ENCODE peak calls at places on chromosomes 4 and X, in six cellular contexts. V is dorsolateral prefrontal cortex, S is IMR-90, M is ascending aorta, F is brain microvascular endothelial cell, H is SK-N-SH. E is an unnamed sample.

GRCh38 chr4:138330531-138330930 is 88.4 kb upstream of the SLC7A11 start:
- DNase-seq in V (no peak), S (peak), M (no peak), F (no peak), H (no peak), E (no peak)

GRCh38 chr4:7634611-7635010 is 199.9 kb upstream of the PSAPL1 start:
- DNase-seq in V (no peak), S (no peak), M (no peak), F (no peak), H (no peak), E (no peak)

GRCh38 chrX:48697182-48697727 is 721 bp downstream of the SUV39H1 start:
- DNase-seq in V (no peak), S (no peak), M (no peak), F (no peak), H (no peak), E (no peak)

GRCh38 chr4:76984127-76984526 is 34.6 kb downstream of the SEPTIN11 start:
- DNase-seq in V (no peak), S (peak), M (no peak), F (no peak), H (peak), E (peak)

GRCh38 chr4:88035292-88035691 is 27.9 kb downstream of the PKD2 start:
- DNase-seq in V (no peak), S (no peak), M (no peak), F (no peak), H (no peak), E (no peak)

GRCh38 chr4:110837896-110838450 is 215.1 kb upstream of the PITX2 start:
- DNase-seq in V (no peak), S (no peak), M (no peak), F (no peak), H (no peak), E (no peak)

GRCh38 chrX:74423289-74423985 is 2.1 kb downstream of the SLC16A2 start:
- DNase-seq in V (no peak), S (no peak), M (no peak), F (no peak), H (no peak), E (no peak)

GRCh38 chr4:83731609-83732008 is 195.7 kb downstream of the GPAT3 start:
- DNase-seq in V (no peak), S (no peak), M (no peak), F (peak), H (no peak), E (peak)

GRCh38 chr4:151743894-151744293 is 16.9 kb downstream of the GATB start:
- DNase-seq in V (no peak), S (no peak), M (no peak), F (no peak), H (no peak), E (no peak)

GRCh38 chrX:154730271-154730883 is 20.5 kb downstream of the GAB3 start:
- DNase-seq in V (no peak), S (peak), M (no peak), F (peak), H (no peak), E (peak)

GRCh38 chrX:97000682-97001393 is 117.1 kb downstream of the RPA4 start:
- DNase-seq in V (no peak), S (no peak), M (no peak), F (no peak), H (no peak), E (no peak)

GRCh38 chr4:168699224-168699878 is 202.5 kb downstream of the PALLD start:
- DNase-seq in V (no peak), S (no peak), M (no peak), F (no peak), H (no peak), E (no peak)

GRCh38 chrX:48576108-48576507 is 1.8 kb downstream of the RBM3 start:
- DNase-seq in V (no peak), S (no peak), M (no peak), F (no peak), H (no peak), E (no peak)

GRCh38 chr4:174631901-174632758 is 109.8 kb upstream of the HPGD start:
- DNase-seq in V (no peak), S (peak), M (no peak), F (peak), H (peak), E (peak)

GRCh38 chr4:182318256-182318655 is 75.1 kb downstream of the TENM3 start:
- DNase-seq in V (no peak), S (peak), M (no peak), F (no peak), H (no peak), E (peak)

GRCh38 chr4:151251922-151252321 is 25.0 kb upstream of the PRSS48 start:
- DNase-seq in V (no peak), S (no peak), M (no peak), F (no peak), H (no peak), E (no peak)

GRCh38 chrX:11667286-11667685 is 1.6 kb upstream of the ARHGAP6 start:
- DNase-seq in V (no peak), S (no peak), M (no peak), F (no peak), H (no peak), E (no peak)

GRCh38 chr4:28744066-28744465 is 1883.4 kb downstream of the STIM2 start:
- DNase-seq in V (no peak), S (peak), M (no peak), F (no peak), H (no peak), E (no peak)

GRCh38 chrX:129905787-129906580 is at the start of gene UTP14A:
- DNase-seq in V (peak), S (peak), M (peak), F (peak), H (peak), E (peak)

GRCh38 chr4:4334798-4335520 is 44.9 kb downstream of the ZBTB49 start:
- DNase-seq in V (peak), S (peak), M (no peak), F (peak), H (peak), E (peak)

GRCh38 chr4:140312101-140312500 is 61.3 kb upstream of the SCOC start:
- DNase-seq in V (no peak), S (no peak), M (no peak), F (no peak), H (no peak), E (no peak)

GRCh38 chr4:1927675-1928074 is 56.5 kb downstream of the NSD2 start:
- DNase-seq in V (no peak), S (peak), M (no peak), F (no peak), H (no peak), E (peak)

GRCh38 chrX:99413317-99413716 is 996.8 kb downstream of the PCDH19 start:
- DNase-seq in V (no peak), S (no peak), M (no peak), F (no peak), H (no peak), E (no peak)

GRCh38 chrX:119477812-119478232 is 9.6 kb downstream of the SLC25A5 start:
- DNase-seq in V (no peak), S (peak), M (no peak), F (peak), H (no peak), E (peak)

GRCh38 chr4:107988763-107989035 is 990 bp upstream of the HADH start:
- DNase-seq in V (no peak), S (no peak), M (no peak), F (no peak), H (no peak), E (no peak)

GRCh38 chr4:42371306-42372063 is 25.8 kb upstream of the SHISA3 start:
- DNase-seq in V (no peak), S (peak), M (no peak), F (peak), H (peak), E (peak)
- TF ChIP-seq CTCF in V (peak), S (peak), M (peak), F (peak), H (peak), E (peak)

DNA sequence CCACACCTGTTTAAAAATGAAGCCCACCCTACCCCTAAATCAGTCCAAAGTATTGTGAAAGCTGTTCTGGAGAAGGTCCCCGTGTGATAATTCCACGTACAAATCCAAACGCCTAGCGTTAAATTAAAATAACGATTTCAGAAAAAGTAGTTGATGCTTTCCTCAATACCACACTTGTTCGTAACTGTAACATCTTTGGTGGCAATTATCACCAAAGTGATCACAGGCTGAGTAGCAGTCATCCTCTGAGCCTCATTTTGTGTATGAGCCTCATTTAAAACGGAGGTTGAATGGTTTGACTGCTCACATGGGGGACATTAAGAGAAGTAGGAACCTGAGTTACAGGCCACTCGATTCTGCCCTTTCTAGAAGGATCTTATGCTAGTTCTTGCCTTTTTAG is 92.9 kb downstream of the GEMIN8 start:
- DNase-seq in V (no peak), S (no peak), M (no peak), F (no peak), H (no peak), E (no peak)
- H3K4me3 ChIP-seq in V (peak), S (no peak), M (no peak), F (no peak), H (no peak), E (no peak)

GRCh38 chr4:37188100-37188499 is 56.4 kb upstream of the NWD2 start:
- DNase-seq in V (no peak), S (no peak), M (no peak), F (no peak), H (peak), E (no peak)
- TF ChIP-seq CTCF in V (no peak), S (no peak), M (no peak), F (no peak), H (peak), E (no peak)

GRCh38 chr4:80360102-80360501 is 24.6 kb downstream of the CFAP299 start:
- DNase-seq in V (no peak), S (no peak), M (no peak), F (no peak), H (no peak), E (no peak)
- H3K4me3 ChIP-seq in V (no peak), S (no peak), M (no peak), F (no peak), H (no peak), E (no peak)

GRCh38 chr4:118883861-118884260 is 4.8 kb upstream of the SYNPO2 start:
- DNase-seq in V (no peak), S (no peak), M (no peak), F (no peak), H (peak), E (peak)
- TF ChIP-seq CTCF in V (no peak), S (no peak), M (peak), F (peak), H (peak), E (peak)